ENCODE peak calls at places on chromosomes 12 and 14, in seven cellular contexts. U is GM23338; Y is psoas muscle; A is fibroblast of gingiva; X is SK-MEL-5; P is activated CD8-positive, alpha-beta T cell treated with anti-CD3 and anti-CD28 coated beads, Interleukin-2, amount 10 ng/mL, durations not matched to agents 7 days and 5 days; Q is NCI-H446. F is an unnamed sample.

GRCh38 chr12:68043446-68043845 is 54.2 kb downstream of the IFNG-AS1 start:
- DNase-seq in U (no peak), Y (no peak), A (no peak), X (no peak), P (no peak), Q (no peak), F (no peak)

GRCh38 chr14:20714593-20715250 is 26.2 kb downstream of the ANG start:
- DNase-seq in U (no peak), Y (peak; percentile 71), A (peak; percentile 64), X (no peak), P (no peak), Q (no peak), F (peak; percentile 57)

GRCh38 chr12:127980585-127980984 is 286.4 kb upstream of the TMEM132C start:
- DNase-seq in U (peak; percentile 15), Y (no peak), A (no peak), X (no peak), P (no peak), Q (no peak), F (no peak)

GRCh38 chr12:55713721-55714120 is 2.1 kb upstream of the BLOC1S1 start:
- DNase-seq in U (no peak), Y (no peak), A (peak; percentile 86), X (no peak), P (no peak), Q (no peak), F (no peak)

GRCh38 chr12:124475295-124476010 is 92.0 kb downstream of the NCOR2 start:
- DNase-seq in U (no peak), Y (no peak), A (peak; percentile 25), X (no peak), P (no peak), Q (no peak), F (no peak)

GRCh38 chr14:92507174-92507768 is 6.3 kb upstream of the RIN3 start:
- DNase-seq in U (no peak), Y (no peak), A (no peak), X (no peak), P (peak; percentile 56), Q (no peak), F (no peak)

GRCh38 chr14:93269341-93270068 is 62.4 kb downstream of the UBR7 start:
- DNase-seq in U (peak; percentile 3), Y (no peak), A (peak; percentile 42), X (peak; percentile 78), P (no peak), Q (no peak), F (peak; percentile 60)

GRCh38 chr14:71243697-71244096 is 336.4 kb downstream of the PCNX1 start:
- DNase-seq in U (no peak), Y (no peak), A (peak; percentile 56), X (no peak), P (no peak), Q (no peak), F (no peak)

GRCh38 chr14:45641541-45641940 is 388.5 kb upstream of the MIS18BP1 start:
- DNase-seq in U (no peak), Y (no peak), A (no peak), X (peak; percentile 54), P (no peak), Q (no peak), F (no peak)

GRCh38 chr14:22553445-22553844 is 35.6 kb downstream of the DAD1 start:
- DNase-seq in U (no peak), Y (no peak), A (no peak), X (no peak), P (no peak), Q (no peak), F (no peak)

GRCh38 chr12:117587646-117588287 is 226.3 kb upstream of the NOS1 start:
- DNase-seq in U (peak; percentile 86), Y (peak; percentile 45), A (no peak), X (peak; percentile 66), P (peak; percentile 58), Q (peak; percentile 14), F (peak; percentile 12)

GRCh38 chr12:389138-390096 is at the start of gene KDM5A:
- DNase-seq in U (peak; percentile 97), Y (peak; percentile 89), A (peak; percentile 97), X (peak; percentile 93), P (peak; percentile 94), Q (no peak), F (peak; percentile 90)

GRCh38 chr12:71945121-71945520 is 6.5 kb downstream of the TPH2 start:
- DNase-seq in U (no peak), Y (no peak), A (no peak), X (no peak), P (no peak), Q (no peak), F (no peak)

GRCh38 chr14:55588259-55588699 is 8.3 kb downstream of the KTN1 start:
- DNase-seq in U (no peak), Y (no peak), A (peak; percentile 69), X (peak; percentile 14), P (no peak), Q (no peak), F (no peak)

GRCh38 chr14:105411017-105411941 is 8.3 kb upstream of the MTA1 start:
- DNase-seq in U (peak; percentile 62), Y (no peak), A (peak; percentile 27), X (no peak), P (no peak), Q (no peak), F (no peak)

GRCh38 chr12:66403746-66404145 is 101.5 kb downstream of the HELB start:
- DNase-seq in U (peak; percentile 22), Y (no peak), A (no peak), X (no peak), P (no peak), Q (peak; percentile 63), F (no peak)

GRCh38 chr12:48972213-48973021 is 882 bp upstream of the WNT10B start:
- DNase-seq in U (peak; percentile 38), Y (no peak), A (no peak), X (no peak), P (peak; percentile 35), Q (no peak), F (no peak)

GRCh38 chr14:90398315-90398811 is 1.5 kb downstream of the CALM1 start:
- DNase-seq in U (peak; percentile 22), Y (no peak), A (no peak), X (no peak), P (peak; percentile 72), Q (peak; percentile 49), F (peak; percentile 31)

GRCh38 chr14:65933400-65934068 is 521.0 kb downstream of the FUT8 start:
- DNase-seq in U (no peak), Y (no peak), A (no peak), X (no peak), P (no peak), Q (no peak), F (no peak)

GRCh38 chr14:101461891-101462290 is 99.4 kb upstream of the DIO3 start:
- DNase-seq in U (no peak), Y (no peak), A (no peak), X (no peak), P (no peak), Q (no peak), F (no peak)

GRCh38 chr12:100859063-100859627 is 64.6 kb downstream of the ANO4 start:
- DNase-seq in U (no peak), Y (no peak), A (no peak), X (no peak), P (no peak), Q (no peak), F (no peak)

GRCh38 chr12:86914716-86915115 is 658.5 kb upstream of the MGAT4C start:
- DNase-seq in U (peak; percentile 67), Y (no peak), A (peak; percentile 44), X (peak; percentile 57), P (no peak), Q (peak; percentile 10), F (peak; percentile 39)

GRCh38 chr12:79371226-79371625 is 319.5 kb downstream of the PAWR start:
- DNase-seq in U (no peak), Y (no peak), A (no peak), X (no peak), P (no peak), Q (no peak), F (no peak)

GRCh38 chr14:34817768-34818167 is 57.4 kb downstream of the BAZ1A start:
- DNase-seq in U (no peak), Y (no peak), A (no peak), X (no peak), P (no peak), Q (no peak), F (no peak)

GRCh38 chr12:42741771-42742510 is 152.4 kb upstream of the PRICKLE1 start:
- DNase-seq in U (no peak), Y (no peak), A (peak; percentile 27), X (peak; percentile 46), P (no peak), Q (no peak), F (peak; percentile 61)

GRCh38 chr14:97977711-97978261 is 1180.6 kb downstream of the VRK1 start:
- DNase-seq in U (no peak), Y (peak; percentile 72), A (no peak), X (peak; percentile 3), P (peak; percentile 85), Q (peak; percentile 38), F (peak; percentile 82)

GRCh38 chr14:21913759-21914158 is 240.1 kb upstream of the OR4E1 start:
- DNase-seq in U (peak; percentile 97), Y (peak; percentile 18), A (no peak), X (peak; percentile 94), P (peak; percentile 92), Q (peak; percentile 50), F (peak; percentile 81)

GRCh38 chr12:121284551-121285390 is 11.7 kb downstream of the CAMKK2 start:
- DNase-seq in U (no peak), Y (no peak), A (peak; percentile 33), X (no peak), P (no peak), Q (no peak), F (no peak)

GRCh38 chr12:54868690-54869089 is 14.4 kb downstream of the MUCL1 start:
- DNase-seq in U (no peak), Y (no peak), A (no peak), X (no peak), P (no peak), Q (no peak), F (no peak)

GRCh38 chr12:39077226-39077625 is 171.8 kb upstream of the CPNE8 start:
- DNase-seq in U (no peak), Y (no peak), A (no peak), X (no peak), P (no peak), Q (no peak), F (no peak)

GRCh38 chr14:21525995-21526671 is at the start of gene SALL2:
- DNase-seq in U (peak; percentile 99), Y (peak; percentile 68), A (peak; percentile 24), X (peak; percentile 33), P (peak; percentile 70), Q (peak; percentile 30), F (no peak)

GRCh38 chr14:69694730-69695663 is 71.9 kb upstream of the SRSF5 start:
- DNase-seq in U (no peak), Y (no peak), A (no peak), X (peak; percentile 62), P (no peak), Q (no peak), F (no peak)

GRCh38 chr12:59650594-59651229 is 54.9 kb downstream of the SLC16A7 start:
- DNase-seq in U (peak; percentile 14), Y (no peak), A (no peak), X (peak; percentile 62), P (no peak), Q (no peak), F (no peak)

GRCh38 chr14:54487771-54488170 is 1.0 kb downstream of the GMFB start:
- DNase-seq in U (peak; percentile 44), Y (no peak), A (peak; percentile 67), X (peak; percentile 70), P (no peak), Q (peak; percentile 20), F (peak; percentile 21)

GRCh38 chr14:71482701-71483100 is 449.5 kb upstream of the RGS6 start:
- DNase-seq in U (no peak), Y (no peak), A (peak; percentile 25), X (no peak), P (no peak), Q (no peak), F (no peak)

GRCh38 chr14:37865719-37866549 is 270.5 kb downstream of the TTC6 start:
- DNase-seq in U (no peak), Y (no peak), A (no peak), X (no peak), P (no peak), Q (no peak), F (no peak)

F was measured in H4.